ENCODE peak calls at places on chromosome 9, in eight cellular contexts. D, Z, Q, N, W, B, S and F are unnamed samples.
A peak's percentile ranks its signal among the peaks of the same experiment; 100 is the strongest.

GRCh38 chr9:131773911-131774379 is 34.1 kb upstream of the RAPGEF1 start:
- DNase-seq in D (peak; percentile 42), Z (peak; percentile 38), Q (no peak), N (no peak), W (peak; percentile 53), B (peak; percentile 54), S (no peak), F (peak; percentile 85)

GRCh38 chr9:99466104-99466503 is 244.0 kb downstream of the SEC61B start:
- DNase-seq in D (no peak), Z (no peak), Q (no peak), N (no peak), W (no peak), B (no peak), S (no peak), F (no peak)

GRCh38 chr9:34558911-34559615 is 30.5 kb downstream of the CNTFR start:
- DNase-seq in D (peak; percentile 32), Z (no peak), Q (no peak), N (no peak), W (no peak), B (no peak), S (no peak), F (peak; percentile 87)

GRCh38 chr9:76628155-76628554 is 136.1 kb upstream of the PCA3 start:
- DNase-seq in D (no peak), Z (no peak), Q (no peak), N (no peak), W (no peak), B (no peak), S (no peak), F (no peak)

GRCh38 chr9:74173284-74173683 is 323.9 kb upstream of the RORB start:
- DNase-seq in D (no peak), Z (no peak), Q (no peak), N (no peak), W (no peak), B (no peak), S (no peak), F (no peak)

GRCh38 chr9:110443878-110444245 is 106.2 kb upstream of the TXNDC8 start:
- DNase-seq in D (no peak), Z (no peak), Q (no peak), N (no peak), W (peak; percentile 61), B (no peak), S (no peak), F (no peak)

GRCh38 chr9:107422189-107422802 is 67.3 kb downstream of the KLF4 start:
- DNase-seq in D (peak; percentile 72), Z (peak; percentile 59), Q (peak; percentile 65), N (peak; percentile 88), W (peak; percentile 45), B (peak; percentile 75), S (no peak), F (peak; percentile 90)

GRCh38 chr9:127192744-127193143 is 70.3 kb upstream of the ANGPTL2 start:
- DNase-seq in D (no peak), Z (no peak), Q (no peak), N (no peak), W (no peak), B (no peak), S (no peak), F (no peak)

GRCh38 chr9:84123648-84124406 is 143.2 kb downstream of the RMI1 start:
- DNase-seq in D (no peak), Z (no peak), Q (no peak), N (no peak), W (no peak), B (no peak), S (no peak), F (no peak)

GRCh38 chr9:109779711-109780452 is at the start of gene PALM2AKAP2:
- DNase-seq in D (peak; percentile 45), Z (peak; percentile 77), Q (peak; percentile 40), N (no peak), W (peak; percentile 73), B (peak; percentile 58), S (no peak), F (peak; percentile 83)

GRCh38 chr9:137190315-137190853 is 1.9 kb downstream of the SSNA1 start:
- DNase-seq in D (no peak), Z (no peak), Q (no peak), N (no peak), W (no peak), B (peak; percentile 32), S (no peak), F (peak; percentile 54)

GRCh38 chr9:90894956-90895687 is 93.5 kb downstream of the SYK start:
- DNase-seq in D (no peak), Z (no peak), Q (no peak), N (no peak), W (no peak), B (peak; percentile 18), S (no peak), F (peak; percentile 30)

GRCh38 chr9:98993570-98993945 is 49.9 kb downstream of the COL15A1 start:
- DNase-seq in D (no peak), Z (peak; percentile 50), Q (no peak), N (no peak), W (no peak), B (no peak), S (no peak), F (no peak)

GRCh38 chr9:135956798-135957166 is 4.4 kb downstream of the UBAC1 start:
- DNase-seq in D (no peak), Z (no peak), Q (no peak), N (no peak), W (no peak), B (no peak), S (no peak), F (no peak)

GRCh38 chr9:136327313-136327971 is at the start of gene GPSM1:
- DNase-seq in D (peak; percentile 85), Z (peak; percentile 73), Q (no peak), N (no peak), W (peak; percentile 56), B (peak; percentile 38), S (no peak), F (no peak)

GRCh38 chr9:37986771-37987258 is 82.2 kb downstream of the SHB start:
- DNase-seq in D (no peak), Z (no peak), Q (no peak), N (no peak), W (no peak), B (no peak), S (no peak), F (no peak)

GRCh38 chr9:13557724-13558123 is 278.2 kb upstream of the MPDZ start:
- DNase-seq in D (no peak), Z (no peak), Q (no peak), N (no peak), W (no peak), B (no peak), S (no peak), F (no peak)

GRCh38 chr9:137302176-137303030 is at the start of gene NRARP:
- DNase-seq in D (peak; percentile 91), Z (peak; percentile 94), Q (peak; percentile 63), N (peak; percentile 94), W (peak; percentile 70), B (peak; percentile 85), S (peak; percentile 74), F (no peak)

GRCh38 chr9:136247551-136247916 is 1.9 kb upstream of the QSOX2 start:
- DNase-seq in D (no peak), Z (no peak), Q (no peak), N (no peak), W (no peak), B (no peak), S (no peak), F (no peak)

GRCh38 chr9:109730228-109730627 is 49.8 kb upstream of the PALM2AKAP2 start:
- DNase-seq in D (no peak), Z (no peak), Q (peak; percentile 91), N (no peak), W (no peak), B (peak; percentile 94), S (no peak), F (no peak)

DNA sequence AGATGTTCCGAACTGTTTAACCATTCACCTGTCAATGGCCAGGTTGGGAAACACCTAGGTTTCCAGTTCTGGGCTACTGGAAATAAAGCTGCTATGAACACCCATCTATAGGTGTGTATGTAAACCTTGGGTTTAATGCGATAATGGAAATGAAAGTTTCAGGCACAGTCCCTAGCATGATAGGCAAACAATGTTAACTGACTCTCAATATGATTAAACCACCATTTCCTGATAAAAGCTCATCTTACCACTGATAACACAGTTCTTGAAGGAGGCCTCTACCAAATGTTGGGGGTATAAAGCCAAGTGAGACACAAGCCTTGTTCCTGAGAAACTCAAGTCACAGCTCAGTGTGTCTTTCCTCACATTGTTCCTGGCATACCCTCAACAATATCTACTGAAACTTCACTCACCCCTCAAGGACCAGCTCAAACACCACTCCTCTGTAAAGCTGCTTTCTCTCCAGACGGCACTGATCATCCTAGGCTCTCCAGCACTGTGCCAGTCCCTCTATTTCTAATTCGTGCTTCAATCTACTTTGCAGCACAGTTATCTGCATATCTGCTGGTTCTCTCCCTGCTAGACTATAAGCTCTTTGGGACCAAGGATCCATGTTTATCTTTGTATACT is 15.8 kb downstream of the RAB14 start:
- DNase-seq in D (no peak), Z (no peak), Q (no peak), N (no peak), W (no peak), B (no peak), S (no peak), F (no peak)
- H3K4me1 ChIP-seq in D (peaks cover 3% of the 10 kb centered on the region), Z (peaks cover 16% of the 10 kb centered on the region), Q (peaks cover 18% of the 10 kb centered on the region), N (peaks cover 44% of the 10 kb centered on the region), W (peaks cover 2% of the 10 kb centered on the region), B (no peaks in the 10 kb centered on the region), S (peaks cover 40% of the 10 kb centered on the region), F (no peaks in the 10 kb centered on the region)

GRCh38 chr9:128554155-128554862 is 1.9 kb downstream of the SPTAN1 start:
- DNase-seq in D (peak; percentile 67), Z (peak; percentile 58), Q (peak; percentile 74), N (no peak), W (peak; percentile 96), B (peak; percentile 81), S (no peak), F (peak; percentile 94)
- H3K4me1 ChIP-seq in D (peaks cover 10% of the 10 kb centered on the region), Z (peaks cover 68% of the 10 kb centered on the region), Q (peaks cover 56% of the 10 kb centered on the region), N (peaks cover 78% of the 10 kb centered on the region), W (peaks cover 30% of the 10 kb centered on the region), B (peaks cover 62% of the 10 kb centered on the region), S (peaks cover 72% of the 10 kb centered on the region), F (peaks cover 38% of the 10 kb centered on the region)

GRCh38 chr9:28820741-28821140 is 1247.5 kb upstream of the C9orf72 start:
- DNase-seq in D (no peak), Z (no peak), Q (no peak), N (no peak), W (no peak), B (no peak), S (no peak), F (no peak)
- H3K4me1 ChIP-seq in D (no peaks in the 10 kb centered on the region), Z (no peaks in the 10 kb centered on the region), Q (no peaks in the 10 kb centered on the region), N (no peaks in the 10 kb centered on the region), W (no peaks in the 10 kb centered on the region), B (peaks cover 11% of the 10 kb centered on the region), S (no peaks in the 10 kb centered on the region), F (no peaks in the 10 kb centered on the region)

GRCh38 chr9:88045686-88046085 is 71.4 kb upstream of the CDK20 start:
- DNase-seq in D (no peak), Z (no peak), Q (no peak), N (no peak), W (no peak), B (no peak), S (no peak), F (no peak)

GRCh38 chr9:88041447-88041846 is 67.1 kb upstream of the CDK20 start:
- DNase-seq in D (no peak), Z (no peak), Q (no peak), N (no peak), W (peak; percentile 12), B (no peak), S (no peak), F (peak; percentile 34)

GRCh38 chr9:88044200-88044599 is 69.9 kb upstream of the CDK20 start:
- DNase-seq in D (no peak), Z (no peak), Q (no peak), N (no peak), W (no peak), B (no peak), S (no peak), F (no peak)

GRCh38 chr9:88046542-88046941 is 72.2 kb upstream of the CDK20 start:
- DNase-seq in D (no peak), Z (no peak), Q (no peak), N (no peak), W (no peak), B (no peak), S (no peak), F (no peak)

GRCh38 chr9:88043647-88044046 is 69.3 kb upstream of the CDK20 start:
- DNase-seq in D (no peak), Z (no peak), Q (no peak), N (no peak), W (no peak), B (no peak), S (no peak), F (no peak)
- H3K4me1 ChIP-seq in D (no peaks in the 10 kb centered on the region), Z (no peaks in the 10 kb centered on the region), Q (no peaks in the 10 kb centered on the region), N (no peaks in the 10 kb centered on the region), W (no peaks in the 10 kb centered on the region), B (no peaks in the 10 kb centered on the region), S (no peaks in the 10 kb centered on the region), F (no peaks in the 10 kb centered on the region)